ENCODE peak calls at places on chromosomes 6 and 20, in six cellular contexts. Z is tibial artery; G is CD8-positive, alpha-beta T cell; H is uterus; I is left lung; V is psoas muscle. R is an unnamed sample. For H3K4me1, the result is how much of the 10 kb centered on the place peaks cover.

GRCh38 chr6:116309657-116310056 is 29.9 kb upstream of the TSPYL1 start:
- DNase-seq in I (no peak), H (no peak), G (no peak), Z (no peak), V (no peak), R (no peak)

GRCh38 chr6:5085638-5086293 is 625 bp downstream of the PPP1R3G start:
- DNase-seq in H (peak), V (peak), I (no peak), Z (peak), G (no peak), R (no peak)

GRCh38 chr20:11890331-11891080 is 27.2 kb upstream of the BTBD3 start:
- DNase-seq in G (peak), H (peak), Z (peak), I (peak), V (peak), R (peak)

GRCh38 chr6:129936329-129937165 is 75.4 kb upstream of the TMEM244 start:
- DNase-seq in I (no peak), Z (no peak), H (no peak), V (no peak), G (peak), R (peak)

GRCh38 chr20:13119583-13119982 is 101.5 kb upstream of the ISM1 start:
- DNase-seq in Z (no peak), H (peak), G (no peak), I (no peak), V (no peak), R (no peak)

GRCh38 chr20:9807176-9807575 is 31.7 kb downstream of the PAK5 start:
- DNase-seq in G (no peak), V (no peak), Z (no peak), H (no peak), I (no peak), R (no peak)

GRCh38 chr20:22001886-22002285 is 296.4 kb downstream of the PAX1 start:
- DNase-seq in I (no peak), V (no peak), G (no peak), H (no peak), Z (no peak), R (no peak)

GRCh38 chr6:90286884-90287488 is 9.7 kb downstream of the BACH2 start:
- DNase-seq in H (no peak), V (no peak), I (no peak), G (peak), Z (no peak), R (no peak)

GRCh38 chr20:59667131-59667530 is 62.8 kb downstream of the PHACTR3 start:
- DNase-seq in I (no peak), G (no peak), V (no peak), Z (no peak), H (no peak), R (no peak)

GRCh38 chr6:160277546-160277945 is 18.9 kb upstream of the SLC22A2 start:
- DNase-seq in H (no peak), Z (no peak), I (no peak), G (no peak), V (no peak), R (no peak)

GRCh38 chr20:47535994-47536393 is 34.3 kb downstream of the NCOA3 start:
- DNase-seq in I (no peak), G (no peak), V (no peak), Z (no peak), H (no peak), R (no peak)

GRCh38 chr20:47533518-47534062 is 31.9 kb downstream of the NCOA3 start:
- DNase-seq in G (no peak), H (no peak), I (no peak), Z (no peak), V (no peak), R (no peak)

GRCh38 chr20:47532002-47532401 is 30.3 kb downstream of the NCOA3 start:
- DNase-seq in G (no peak), H (no peak), Z (no peak), I (no peak), V (no peak), R (no peak)

GRCh38 chr20:47534405-47534804 is 32.7 kb downstream of the NCOA3 start:
- DNase-seq in Z (no peak), H (no peak), I (no peak), G (no peak), V (no peak), R (no peak)

GRCh38 chr20:47535088-47535487 is 33.4 kb downstream of the NCOA3 start:
- DNase-seq in I (no peak), V (no peak), G (no peak), H (no peak), Z (no peak), R (no peak)
- TF ChIP-seq CTCF in I (no peak), V (no peak), G (no peak), H (no peak), Z (no peak), R (no peak)

GRCh38 chr20:61748376-61748775 is 317.3 kb downstream of the TAF4 start:
- DNase-seq in Z (no peak), V (no peak), I (no peak), H (no peak), G (no peak), R (no peak)
- H3K4me1 ChIP-seq in Z (under half), V (under half), I (under half), H (under half), G (under half), R (under half)

GRCh38 chr20:40706977-40707582 is 18.0 kb upstream of the MAFB start:
- DNase-seq in Z (no peak), G (no peak), V (no peak), I (peak), H (no peak), R (no peak)
- TF ChIP-seq CTCF in Z (no peak), G (no peak), V (no peak), I (no peak), H (no peak), R (no peak)

DNA sequence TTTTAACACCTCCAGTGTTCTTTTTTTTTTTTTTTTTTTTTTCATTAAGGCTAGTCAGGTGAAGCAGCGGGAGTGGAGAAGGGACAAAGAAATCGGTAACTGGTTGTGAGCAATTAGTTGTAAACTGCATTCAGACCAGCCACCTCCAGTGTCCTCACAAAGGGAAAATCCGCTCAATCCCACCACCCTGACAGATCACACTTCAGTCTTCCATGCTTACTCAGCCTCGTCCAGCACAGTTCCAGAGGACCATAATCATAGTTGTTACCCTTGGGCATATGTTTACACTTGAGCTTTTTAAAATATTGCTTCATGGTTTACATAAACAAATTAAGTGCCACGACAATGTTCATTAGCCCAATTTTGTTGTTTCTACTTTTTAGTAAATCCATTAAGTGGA is 10.2 kb downstream of the DYNLRB1 start:
- DNase-seq in H (no peak), Z (peak), I (no peak), G (no peak), V (no peak), R (no peak)
- H3K4me1 ChIP-seq in H (under half), Z (half or more), I (half or more), G (under half), V (under half), R (half or more)

DNA sequence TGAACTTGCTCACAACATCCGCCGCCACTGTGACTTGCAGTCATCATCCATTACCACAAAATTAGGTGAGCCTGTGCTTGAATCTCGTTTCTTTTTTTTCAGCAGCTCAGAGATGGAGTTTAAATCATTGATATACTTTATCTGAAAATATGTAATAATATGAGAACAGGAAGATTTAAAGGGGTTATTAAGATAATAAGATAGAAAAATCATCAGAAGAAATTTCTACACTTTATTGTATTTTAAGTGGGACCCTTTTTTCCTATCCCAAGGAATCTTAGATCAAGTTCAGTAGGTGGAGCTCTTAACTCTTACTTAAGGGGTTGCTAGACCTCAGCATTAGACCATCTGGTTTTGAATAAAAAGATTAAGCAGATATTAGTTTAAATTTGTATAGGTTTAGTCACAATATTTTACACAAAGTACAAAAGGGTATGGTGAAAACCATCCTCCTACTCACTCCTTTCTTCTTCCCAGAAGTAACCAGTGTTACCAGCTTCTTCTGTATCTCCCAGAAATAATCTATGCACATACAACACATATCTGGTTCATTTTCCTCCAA is 9.4 kb upstream of the NCOA7 start:
- DNase-seq in H (no peak), V (no peak), G (peak), I (no peak), Z (no peak), R (no peak)
- TF ChIP-seq CTCF in H (no peak), V (peak), G (no peak), I (no peak), Z (no peak), R (no peak)

GRCh38 chr20:5171790-5172164 is 45.0 kb downstream of the CDS2 start:
- DNase-seq in G (no peak), H (no peak), Z (no peak), V (no peak), I (no peak), R (no peak)
- H3K4me1 ChIP-seq in G (under half), H (under half), Z (half or more), V (half or more), I (under half), R (under half)

GRCh38 chr6:104623052-104623690 is 236.5 kb downstream of the HACE1 start:
- DNase-seq in Z (no peak), V (no peak), G (no peak), I (no peak), H (no peak), R (no peak)
- TF ChIP-seq CTCF in Z (peak), V (no peak), G (no peak), I (peak), H (no peak), R (no peak)

GRCh38 chr6:143745160-143746133 is 67.7 kb downstream of the PHACTR2 start:
- DNase-seq in Z (no peak), I (peak), H (no peak), G (no peak), V (no peak), R (peak)
- H3K4me1 ChIP-seq in Z (under half), I (half or more), H (under half), G (under half), V (under half), R (under half)

DNA sequence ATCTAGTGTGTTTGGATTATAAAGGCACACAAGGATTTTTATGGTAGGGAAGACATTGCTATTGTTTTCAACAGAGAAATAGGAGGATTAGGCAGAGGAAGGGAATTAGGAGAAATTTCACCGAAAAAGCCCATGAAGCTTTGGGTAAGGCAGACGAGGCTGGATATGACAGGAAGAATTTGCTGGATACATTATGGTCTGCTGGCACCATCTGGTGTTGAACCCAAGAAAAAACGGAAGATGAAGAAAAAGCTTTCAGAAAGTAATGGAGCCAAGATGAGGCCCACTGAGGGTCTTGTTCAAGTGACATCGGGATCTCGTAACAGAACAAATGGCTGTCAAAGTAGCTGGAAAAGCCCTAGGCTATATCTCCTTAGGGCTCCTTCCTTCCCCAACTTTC is 56.5 kb downstream of the OR2J2 start:
- DNase-seq in H (no peak), Z (no peak), G (no peak), I (no peak), V (no peak), R (no peak)
- TF ChIP-seq CTCF in H (no peak), Z (no peak), G (no peak), I (no peak), V (no peak), R (no peak)

GRCh38 chr20:32779500-32780215 is 17.5 kb downstream of the DNMT3B start:
- DNase-seq in H (no peak), Z (no peak), I (no peak), G (no peak), V (no peak), R (no peak)
- H3K4me1 ChIP-seq in H (under half), Z (under half), I (under half), G (under half), V (under half), R (under half)

R was measured in tibial nerve.